ENCODE peak calls at places on chromosome 15, in seven cellular contexts. X is K562, C is GM12878, D is H1, V is HepG2, P is SK-N-SH, M is HCT116. Y is an unnamed sample.

GRCh38 chr15:88526247-88526879 is 20.1 kb downstream of the DET1 start:
- DNase-seq in X (no peak), C (no peak), D (no peak), V (no peak), P (no peak), M (no peak), Y (no peak)

GRCh38 chr15:99137111-99137546 is 32.2 kb downstream of the SYNM start:
- DNase-seq in X (no peak), C (no peak), D (no peak), V (no peak), P (no peak), M (no peak), Y (no peak)

GRCh38 chr15:96285715-96286367 is 44.7 kb upstream of the NR2F2 start:
- DNase-seq in X (no peak), C (no peak), D (no peak), V (no peak), P (no peak), M (no peak), Y (no peak)

GRCh38 chr15:96332854-96333193 is 2.3 kb downstream of the NR2F2 start:
- DNase-seq in X (no peak), C (no peak), D (no peak), V (no peak), P (no peak), M (no peak), Y (no peak)

GRCh38 chr15:100775581-100776185 is 103.9 kb upstream of the ALDH1A3 start:
- DNase-seq in X (no peak), C (no peak), D (no peak), V (no peak), P (peak; percentile 53), M (no peak), Y (no peak)

GRCh38 chr15:70875001-70875782 is 17.0 kb downstream of the THAP10 start:
- DNase-seq in X (no peak), C (no peak), D (no peak), V (no peak), P (peak; percentile 45), M (no peak), Y (no peak)

GRCh38 chr15:79160211-79160610 is 69.6 kb upstream of the RASGRF1 start:
- DNase-seq in X (no peak), C (no peak), D (no peak), V (no peak), P (no peak), M (no peak), Y (no peak)

GRCh38 chr15:68511073-68511991 is 67.5 kb upstream of the CORO2B start:
- DNase-seq in X (no peak), C (no peak), D (no peak), V (no peak), P (no peak), M (no peak), Y (no peak)

GRCh38 chr15:87401986-87402385 is 854.6 kb downstream of the NTRK3 start:
- DNase-seq in X (no peak), C (no peak), D (no peak), V (no peak), P (no peak), M (no peak), Y (no peak)

GRCh38 chr15:59222106-59222505 is 15.5 kb downstream of the LDHAL6B start:
- DNase-seq in X (no peak), C (no peak), D (no peak), V (no peak), P (no peak), M (no peak), Y (no peak)

GRCh38 chr15:48177383-48177874 is 666 bp downstream of the MYEF2 start:
- DNase-seq in X (no peak), C (peak; percentile 11), D (no peak), V (no peak), P (peak; percentile 11), M (no peak), Y (peak; percentile 23)

GRCh38 chr15:63348392-63348791 is 33.3 kb downstream of the CA12 start:
- DNase-seq in X (no peak), C (no peak), D (no peak), V (no peak), P (peak; percentile 42), M (no peak), Y (peak; percentile 34)
- TF ChIP-seq JUND in X (no peak), C (no peak), D (no peak), V (no peak), P (no peak), M (no peak), Y (no peak)

GRCh38 chr15:90839187-90840071 is 29.0 kb upstream of the FURIN start:
- DNase-seq in X (no peak), C (no peak), D (peak; percentile 85), V (peak; percentile 21), P (no peak), M (no peak), Y (peak; percentile 49)

GRCh38 chr15:90840157-90840855 is 28.1 kb upstream of the FURIN start:
- DNase-seq in X (no peak), C (no peak), D (no peak), V (no peak), P (no peak), M (no peak), Y (no peak)

GRCh38 chr15:90840954-90841353 is 27.4 kb upstream of the FURIN start:
- DNase-seq in X (peak; percentile 95), C (no peak), D (no peak), V (peak; percentile 41), P (peak; percentile 72), M (no peak), Y (no peak)

GRCh38 chr15:90851114-90851513 is 17.3 kb upstream of the FURIN start:
- DNase-seq in X (no peak), C (no peak), D (no peak), V (no peak), P (no peak), M (no peak), Y (no peak)

GRCh38 chr15:90845201-90845949 is 23.0 kb upstream of the FURIN start:
- DNase-seq in X (peak; percentile 41), C (peak; percentile 50), D (no peak), V (no peak), P (no peak), M (no peak), Y (no peak)
- TF ChIP-seq JUND in X (peak; percentile 79), C (no peak), D (no peak), V (no peak), P (peak; percentile 69), M (peak; percentile 26), Y (no peak)

GRCh38 chr15:74529911-74530310 is 11.1 kb upstream of the ARID3B start:
- DNase-seq in X (no peak), C (no peak), D (no peak), V (no peak), P (no peak), M (no peak), Y (no peak)

GRCh38 chr15:74528876-74529275 is 12.1 kb upstream of the ARID3B start:
- DNase-seq in X (no peak), C (no peak), D (no peak), V (no peak), P (no peak), M (no peak), Y (no peak)

GRCh38 chr15:74535388-74536084 is 5.5 kb upstream of the ARID3B start:
- DNase-seq in X (peak; percentile 25), C (no peak), D (no peak), V (no peak), P (no peak), M (no peak), Y (no peak)

GRCh38 chr15:74530771-74531143 is 10.3 kb upstream of the ARID3B start:
- DNase-seq in X (no peak), C (no peak), D (no peak), V (no peak), P (no peak), M (no peak), Y (no peak)

DNA sequence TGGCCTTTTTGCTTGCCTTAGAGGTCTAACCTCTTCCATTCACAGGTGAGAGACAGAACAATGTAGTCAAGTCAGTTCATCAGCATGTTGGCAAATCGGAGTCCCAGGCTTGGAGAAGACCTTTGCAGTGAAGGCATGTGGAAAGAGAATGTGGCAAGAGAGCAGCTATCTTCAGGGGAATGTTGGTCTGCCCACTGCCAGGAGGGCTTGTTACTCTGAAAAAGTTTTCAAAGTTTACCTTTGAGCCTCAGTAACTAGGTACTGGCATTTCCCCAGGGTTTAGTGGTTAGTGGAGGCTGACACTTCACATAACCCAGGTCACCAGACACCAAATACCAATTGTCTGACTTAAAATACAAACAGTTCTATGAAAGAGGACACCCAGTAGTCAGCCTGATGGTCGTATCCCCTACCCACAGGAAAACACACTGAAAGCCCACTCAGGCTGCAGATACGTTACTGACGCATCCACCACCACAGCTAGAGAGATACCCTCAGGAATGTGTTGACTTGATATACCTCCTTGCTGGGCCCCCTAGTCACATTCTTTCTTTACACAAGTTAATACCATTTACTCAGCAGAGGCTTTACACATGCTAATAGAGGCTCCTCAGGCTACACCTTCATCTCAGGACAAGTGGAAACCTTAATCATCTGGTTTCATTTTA is 9.7 kb upstream of the ARID3B start:
- DNase-seq in X (no peak), C (no peak), D (no peak), V (peak; percentile 71), P (no peak), M (no peak), Y (no peak)
- TF ChIP-seq JUND in X (no peak), C (no peak), D (no peak), V (no peak), P (peak; percentile 70), M (peak; percentile 26), Y (no peak)

DNA sequence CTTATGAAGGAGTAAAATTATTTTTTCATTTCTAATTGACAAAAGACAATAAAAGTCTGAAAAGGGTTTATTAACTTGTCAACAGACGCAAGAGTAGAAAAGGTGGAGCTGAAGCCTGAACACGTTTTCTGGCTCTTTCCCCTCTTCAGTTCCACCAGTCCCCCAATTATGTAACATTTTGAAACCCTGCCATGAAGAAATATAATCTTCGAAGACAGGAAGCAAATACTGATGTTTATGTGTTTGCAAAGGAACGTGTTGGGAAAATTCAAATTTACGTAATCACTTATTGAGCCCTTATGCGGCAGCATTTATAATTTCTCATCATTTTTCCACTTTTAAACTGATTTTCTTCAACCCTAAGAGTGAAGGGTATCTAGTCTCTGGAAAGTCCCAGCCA is 767 bp downstream of the AP3S2 start:
- DNase-seq in X (no peak), C (no peak), D (no peak), V (no peak), P (no peak), M (no peak), Y (no peak)
- TF ChIP-seq JUND in X (no peak), C (no peak), D (no peak), V (no peak), P (no peak), M (no peak), Y (no peak)

GRCh38 chr15:60464836-60465630 is 13.9 kb downstream of the ICE2 start:
- DNase-seq in X (no peak), C (no peak), D (no peak), V (no peak), P (no peak), M (no peak), Y (no peak)

GRCh38 chr15:60471314-60471713 is 7.6 kb downstream of the ICE2 start:
- DNase-seq in X (no peak), C (no peak), D (no peak), V (no peak), P (peak; percentile 21), M (no peak), Y (no peak)

GRCh38 chr15:60473135-60473534 is 5.8 kb downstream of the ICE2 start:
- DNase-seq in X (no peak), C (no peak), D (no peak), V (no peak), P (no peak), M (no peak), Y (no peak)

GRCh38 chr15:60469893-60470641 is 8.9 kb downstream of the ICE2 start:
- DNase-seq in X (no peak), C (no peak), D (no peak), V (peak; percentile 21), P (no peak), M (no peak), Y (no peak)
- TF ChIP-seq JUND in X (no peak), C (no peak), D (no peak), V (no peak), P (no peak), M (no peak), Y (no peak)

GRCh38 chr15:52673734-52674133 is 5.5 kb downstream of the ATOSA start:
- DNase-seq in X (no peak), C (no peak), D (no peak), V (no peak), P (no peak), M (no peak), Y (no peak)
- TF ChIP-seq JUND in X (no peak), C (no peak), D (no peak), V (no peak), P (no peak), M (no peak), Y (no peak)